ENCODE peak calls at places on chromosomes 3 and 15, in ten cellular contexts. One of them, this sample, is unnamed.

GRCh38 chr3:176950743-176951142 is 246.5 kb downstream of the TBL1XR1 start:
- DNase-seq in fibroblast of mammary gland: peak
- DNase-seq in CD4-positive, alpha-beta memory T cell: no peak
- DNase-seq in COR-L47: no peak
- DNase-seq in right cardiac atrium: no peak
- DNase-seq in stimulated activated CD8-positive, alpha-beta memory T cell treated with anti-CD3 and anti-CD28 coated beads, Interleukin-2, amount 100 ng/mL, for 48 hours: no peak
- DNase-seq in T-helper 1 cell: no peak
- DNase-seq in midbrain: no peak
- DNase-seq in colonic mucosa: no peak
- DNase-seq in naive thymus-derived CD4-positive, alpha-beta T cell: no peak
- DNase-seq in this sample: no peak

GRCh38 chr3:189771842-189772494 is 140.8 kb downstream of the TP63 start:
- DNase-seq in colonic mucosa: no peak
- DNase-seq in naive thymus-derived CD4-positive, alpha-beta T cell: no peak
- DNase-seq in CD4-positive, alpha-beta memory T cell: no peak
- DNase-seq in stimulated activated CD8-positive, alpha-beta memory T cell treated with anti-CD3 and anti-CD28 coated beads, Interleukin-2, amount 100 ng/mL, for 48 hours: no peak
- DNase-seq in COR-L47: peak
- DNase-seq in right cardiac atrium: no peak
- DNase-seq in T-helper 1 cell: no peak
- DNase-seq in fibroblast of mammary gland: peak
- DNase-seq in midbrain: no peak
- DNase-seq in this sample: no peak

GRCh38 chr3:47163023-47163989 is 607 bp downstream of the SETD2 start:
- DNase-seq in midbrain: peak
- DNase-seq in naive thymus-derived CD4-positive, alpha-beta T cell: peak
- DNase-seq in T-helper 1 cell: peak
- DNase-seq in right cardiac atrium: peak
- DNase-seq in COR-L47: peak
- DNase-seq in CD4-positive, alpha-beta memory T cell: peak
- DNase-seq in fibroblast of mammary gland: peak
- DNase-seq in colonic mucosa: peak
- DNase-seq in stimulated activated CD8-positive, alpha-beta memory T cell treated with anti-CD3 and anti-CD28 coated beads, Interleukin-2, amount 100 ng/mL, for 48 hours: peak
- DNase-seq in this sample: peak

GRCh38 chr3:182651461-182651860 is 141.8 kb upstream of the ATP11B start:
- DNase-seq in T-helper 1 cell: no peak
- DNase-seq in midbrain: no peak
- DNase-seq in fibroblast of mammary gland: no peak
- DNase-seq in naive thymus-derived CD4-positive, alpha-beta T cell: no peak
- DNase-seq in colonic mucosa: peak
- DNase-seq in stimulated activated CD8-positive, alpha-beta memory T cell treated with anti-CD3 and anti-CD28 coated beads, Interleukin-2, amount 100 ng/mL, for 48 hours: no peak
- DNase-seq in CD4-positive, alpha-beta memory T cell: no peak
- DNase-seq in COR-L47: no peak
- DNase-seq in right cardiac atrium: no peak
- DNase-seq in this sample: no peak

GRCh38 chr3:196994056-196994455 is 25.4 kb upstream of the PIGZ start:
- DNase-seq in stimulated activated CD8-positive, alpha-beta memory T cell treated with anti-CD3 and anti-CD28 coated beads, Interleukin-2, amount 100 ng/mL, for 48 hours: no peak
- DNase-seq in colonic mucosa: no peak
- DNase-seq in fibroblast of mammary gland: no peak
- DNase-seq in naive thymus-derived CD4-positive, alpha-beta T cell: no peak
- DNase-seq in COR-L47: no peak
- DNase-seq in right cardiac atrium: no peak
- DNase-seq in midbrain: no peak
- DNase-seq in CD4-positive, alpha-beta memory T cell: no peak
- DNase-seq in T-helper 1 cell: no peak
- DNase-seq in this sample: no peak

GRCh38 chr3:153855772-153856171 is 265.4 kb upstream of the ARHGEF26 start:
- DNase-seq in stimulated activated CD8-positive, alpha-beta memory T cell treated with anti-CD3 and anti-CD28 coated beads, Interleukin-2, amount 100 ng/mL, for 48 hours: no peak
- DNase-seq in T-helper 1 cell: no peak
- DNase-seq in colonic mucosa: no peak
- DNase-seq in COR-L47: no peak
- DNase-seq in fibroblast of mammary gland: no peak
- DNase-seq in midbrain: no peak
- DNase-seq in right cardiac atrium: no peak
- DNase-seq in CD4-positive, alpha-beta memory T cell: no peak
- DNase-seq in naive thymus-derived CD4-positive, alpha-beta T cell: no peak
- DNase-seq in this sample: no peak

GRCh38 chr3:48426401-48426909 is 3.4 kb downstream of the PLXNB1 start:
- DNase-seq in COR-L47: no peak
- DNase-seq in fibroblast of mammary gland: no peak
- DNase-seq in T-helper 1 cell: no peak
- DNase-seq in naive thymus-derived CD4-positive, alpha-beta T cell: no peak
- DNase-seq in CD4-positive, alpha-beta memory T cell: no peak
- DNase-seq in midbrain: peak
- DNase-seq in right cardiac atrium: peak
- DNase-seq in stimulated activated CD8-positive, alpha-beta memory T cell treated with anti-CD3 and anti-CD28 coated beads, Interleukin-2, amount 100 ng/mL, for 48 hours: no peak
- DNase-seq in colonic mucosa: no peak
- DNase-seq in this sample: peak

GRCh38 chr3:133390715-133391114 is 9.1 kb upstream of the BFSP2 start:
- DNase-seq in midbrain: no peak
- DNase-seq in CD4-positive, alpha-beta memory T cell: no peak
- DNase-seq in stimulated activated CD8-positive, alpha-beta memory T cell treated with anti-CD3 and anti-CD28 coated beads, Interleukin-2, amount 100 ng/mL, for 48 hours: no peak
- DNase-seq in COR-L47: no peak
- DNase-seq in fibroblast of mammary gland: no peak
- DNase-seq in right cardiac atrium: no peak
- DNase-seq in colonic mucosa: no peak
- DNase-seq in naive thymus-derived CD4-positive, alpha-beta T cell: no peak
- DNase-seq in T-helper 1 cell: no peak
- DNase-seq in this sample: no peak

GRCh38 chr3:108106449-108106848 is 15.6 kb upstream of the CD47 start:
- DNase-seq in COR-L47: no peak
- DNase-seq in T-helper 1 cell: no peak
- DNase-seq in naive thymus-derived CD4-positive, alpha-beta T cell: no peak
- DNase-seq in fibroblast of mammary gland: no peak
- DNase-seq in colonic mucosa: no peak
- DNase-seq in midbrain: no peak
- DNase-seq in CD4-positive, alpha-beta memory T cell: no peak
- DNase-seq in stimulated activated CD8-positive, alpha-beta memory T cell treated with anti-CD3 and anti-CD28 coated beads, Interleukin-2, amount 100 ng/mL, for 48 hours: no peak
- DNase-seq in right cardiac atrium: no peak
- DNase-seq in this sample: no peak

GRCh38 chr3:193563999-193564398 is 9.3 kb upstream of the ATP13A4 start:
- DNase-seq in fibroblast of mammary gland: no peak
- DNase-seq in right cardiac atrium: no peak
- DNase-seq in T-helper 1 cell: no peak
- DNase-seq in colonic mucosa: peak
- DNase-seq in CD4-positive, alpha-beta memory T cell: no peak
- DNase-seq in stimulated activated CD8-positive, alpha-beta memory T cell treated with anti-CD3 and anti-CD28 coated beads, Interleukin-2, amount 100 ng/mL, for 48 hours: no peak
- DNase-seq in naive thymus-derived CD4-positive, alpha-beta T cell: no peak
- DNase-seq in COR-L47: peak
- DNase-seq in midbrain: no peak
- DNase-seq in this sample: no peak

GRCh38 chr15:26178821-26179220 is 315.7 kb upstream of the ATP10A start:
- DNase-seq in T-helper 1 cell: no peak
- DNase-seq in naive thymus-derived CD4-positive, alpha-beta T cell: no peak
- DNase-seq in stimulated activated CD8-positive, alpha-beta memory T cell treated with anti-CD3 and anti-CD28 coated beads, Interleukin-2, amount 100 ng/mL, for 48 hours: no peak
- DNase-seq in colonic mucosa: no peak
- DNase-seq in fibroblast of mammary gland: no peak
- DNase-seq in COR-L47: peak
- DNase-seq in right cardiac atrium: no peak
- DNase-seq in CD4-positive, alpha-beta memory T cell: no peak
- DNase-seq in midbrain: no peak
- DNase-seq in this sample: no peak

GRCh38 chr15:95059346-95059905 is 828.1 kb downstream of the MCTP2 start:
- DNase-seq in right cardiac atrium: no peak
- DNase-seq in midbrain: no peak
- DNase-seq in stimulated activated CD8-positive, alpha-beta memory T cell treated with anti-CD3 and anti-CD28 coated beads, Interleukin-2, amount 100 ng/mL, for 48 hours: no peak
- DNase-seq in fibroblast of mammary gland: no peak
- DNase-seq in CD4-positive, alpha-beta memory T cell: no peak
- DNase-seq in naive thymus-derived CD4-positive, alpha-beta T cell: no peak
- DNase-seq in COR-L47: no peak
- DNase-seq in colonic mucosa: no peak
- DNase-seq in T-helper 1 cell: no peak
- DNase-seq in this sample: no peak

GRCh38 chr3:71784201-71784913 is 591 bp downstream of the PROK2 start:
- DNase-seq in stimulated activated CD8-positive, alpha-beta memory T cell treated with anti-CD3 and anti-CD28 coated beads, Interleukin-2, amount 100 ng/mL, for 48 hours: no peak
- DNase-seq in COR-L47: no peak
- DNase-seq in right cardiac atrium: no peak
- DNase-seq in naive thymus-derived CD4-positive, alpha-beta T cell: no peak
- DNase-seq in colonic mucosa: no peak
- DNase-seq in midbrain: no peak
- DNase-seq in T-helper 1 cell: no peak
- DNase-seq in fibroblast of mammary gland: no peak
- DNase-seq in CD4-positive, alpha-beta memory T cell: no peak
- DNase-seq in this sample: no peak

GRCh38 chr3:47394140-47394855 is 13.5 kb downstream of the PTPN23 start:
- DNase-seq in stimulated activated CD8-positive, alpha-beta memory T cell treated with anti-CD3 and anti-CD28 coated beads, Interleukin-2, amount 100 ng/mL, for 48 hours: no peak
- DNase-seq in midbrain: no peak
- DNase-seq in colonic mucosa: no peak
- DNase-seq in right cardiac atrium: no peak
- DNase-seq in COR-L47: no peak
- DNase-seq in naive thymus-derived CD4-positive, alpha-beta T cell: no peak
- DNase-seq in CD4-positive, alpha-beta memory T cell: no peak
- DNase-seq in T-helper 1 cell: no peak
- DNase-seq in fibroblast of mammary gland: no peak
- DNase-seq in this sample: no peak

GRCh38 chr3:188947401-188947982 is 224.3 kb upstream of the TPRG1 start:
- DNase-seq in fibroblast of mammary gland: peak
- DNase-seq in CD4-positive, alpha-beta memory T cell: no peak
- DNase-seq in right cardiac atrium: peak
- DNase-seq in naive thymus-derived CD4-positive, alpha-beta T cell: no peak
- DNase-seq in COR-L47: peak
- DNase-seq in T-helper 1 cell: no peak
- DNase-seq in stimulated activated CD8-positive, alpha-beta memory T cell treated with anti-CD3 and anti-CD28 coated beads, Interleukin-2, amount 100 ng/mL, for 48 hours: no peak
- DNase-seq in midbrain: peak
- DNase-seq in colonic mucosa: peak
- DNase-seq in this sample: peak

GRCh38 chr3:31251083-31251482 is 281.6 kb upstream of the STT3B start:
- DNase-seq in right cardiac atrium: no peak
- DNase-seq in naive thymus-derived CD4-positive, alpha-beta T cell: no peak
- DNase-seq in T-helper 1 cell: no peak
- DNase-seq in COR-L47: no peak
- DNase-seq in stimulated activated CD8-positive, alpha-beta memory T cell treated with anti-CD3 and anti-CD28 coated beads, Interleukin-2, amount 100 ng/mL, for 48 hours: no peak
- DNase-seq in CD4-positive, alpha-beta memory T cell: no peak
- DNase-seq in colonic mucosa: no peak
- DNase-seq in midbrain: no peak
- DNase-seq in fibroblast of mammary gland: no peak
- DNase-seq in this sample: no peak

GRCh38 chr15:62334581-62334980 is 169.5 kb upstream of the C2CD4B start:
- DNase-seq in T-helper 1 cell: no peak
- DNase-seq in stimulated activated CD8-positive, alpha-beta memory T cell treated with anti-CD3 and anti-CD28 coated beads, Interleukin-2, amount 100 ng/mL, for 48 hours: no peak
- DNase-seq in midbrain: no peak
- DNase-seq in naive thymus-derived CD4-positive, alpha-beta T cell: no peak
- DNase-seq in CD4-positive, alpha-beta memory T cell: no peak
- DNase-seq in fibroblast of mammary gland: peak
- DNase-seq in colonic mucosa: no peak
- DNase-seq in COR-L47: no peak
- DNase-seq in right cardiac atrium: no peak
- DNase-seq in this sample: no peak

GRCh38 chr3:89179355-89179997 is 72.1 kb downstream of the EPHA3 start:
- DNase-seq in T-helper 1 cell: no peak
- DNase-seq in right cardiac atrium: peak
- DNase-seq in CD4-positive, alpha-beta memory T cell: no peak
- DNase-seq in naive thymus-derived CD4-positive, alpha-beta T cell: no peak
- DNase-seq in COR-L47: no peak
- DNase-seq in stimulated activated CD8-positive, alpha-beta memory T cell treated with anti-CD3 and anti-CD28 coated beads, Interleukin-2, amount 100 ng/mL, for 48 hours: no peak
- DNase-seq in colonic mucosa: no peak
- DNase-seq in fibroblast of mammary gland: peak
- DNase-seq in midbrain: no peak
- DNase-seq in this sample: no peak

GRCh38 chr15:63203451-63204090 is 14.2 kb downstream of the RAB8B start:
- DNase-seq in stimulated activated CD8-positive, alpha-beta memory T cell treated with anti-CD3 and anti-CD28 coated beads, Interleukin-2, amount 100 ng/mL, for 48 hours: no peak
- DNase-seq in fibroblast of mammary gland: peak
- DNase-seq in colonic mucosa: no peak
- DNase-seq in COR-L47: no peak
- DNase-seq in naive thymus-derived CD4-positive, alpha-beta T cell: peak
- DNase-seq in T-helper 1 cell: no peak
- DNase-seq in CD4-positive, alpha-beta memory T cell: peak
- DNase-seq in right cardiac atrium: no peak
- DNase-seq in midbrain: no peak
- DNase-seq in this sample: no peak

GRCh38 chr3:36993326-36994283 is at the start of gene MLH1:
- DNase-seq in fibroblast of mammary gland: peak
- DNase-seq in midbrain: no peak
- DNase-seq in naive thymus-derived CD4-positive, alpha-beta T cell: peak
- DNase-seq in T-helper 1 cell: peak
- DNase-seq in colonic mucosa: peak
- DNase-seq in COR-L47: no peak
- DNase-seq in CD4-positive, alpha-beta memory T cell: peak
- DNase-seq in stimulated activated CD8-positive, alpha-beta memory T cell treated with anti-CD3 and anti-CD28 coated beads, Interleukin-2, amount 100 ng/mL, for 48 hours: peak
- DNase-seq in right cardiac atrium: peak
- DNase-seq in this sample: no peak

GRCh38 chr15:31364301-31365031 is 37.8 kb downstream of the KLF13 start:
- DNase-seq in colonic mucosa: no peak
- DNase-seq in naive thymus-derived CD4-positive, alpha-beta T cell: no peak
- DNase-seq in fibroblast of mammary gland: no peak
- DNase-seq in CD4-positive, alpha-beta memory T cell: no peak
- DNase-seq in stimulated activated CD8-positive, alpha-beta memory T cell treated with anti-CD3 and anti-CD28 coated beads, Interleukin-2, amount 100 ng/mL, for 48 hours: no peak
- DNase-seq in midbrain: no peak
- DNase-seq in T-helper 1 cell: no peak
- DNase-seq in right cardiac atrium: peak
- DNase-seq in COR-L47: peak
- DNase-seq in this sample: no peak

GRCh38 chr15:78083687-78084358 is 6.3 kb upstream of the TBC1D2B start:
- DNase-seq in right cardiac atrium: no peak
- DNase-seq in midbrain: no peak
- DNase-seq in T-helper 1 cell: no peak
- DNase-seq in stimulated activated CD8-positive, alpha-beta memory T cell treated with anti-CD3 and anti-CD28 coated beads, Interleukin-2, amount 100 ng/mL, for 48 hours: no peak
- DNase-seq in colonic mucosa: peak
- DNase-seq in fibroblast of mammary gland: no peak
- DNase-seq in COR-L47: no peak
- DNase-seq in CD4-positive, alpha-beta memory T cell: no peak
- DNase-seq in naive thymus-derived CD4-positive, alpha-beta T cell: no peak
- DNase-seq in this sample: no peak

GRCh38 chr3:189157232-189158007 is 14.4 kb upstream of the TPRG1 start:
- DNase-seq in midbrain: no peak
- DNase-seq in T-helper 1 cell: no peak
- DNase-seq in COR-L47: no peak
- DNase-seq in colonic mucosa: no peak
- DNase-seq in fibroblast of mammary gland: no peak
- DNase-seq in right cardiac atrium: no peak
- DNase-seq in naive thymus-derived CD4-positive, alpha-beta T cell: no peak
- DNase-seq in CD4-positive, alpha-beta memory T cell: no peak
- DNase-seq in stimulated activated CD8-positive, alpha-beta memory T cell treated with anti-CD3 and anti-CD28 coated beads, Interleukin-2, amount 100 ng/mL, for 48 hours: no peak
- DNase-seq in this sample: no peak

GRCh38 chr3:195612075-195612800 is 28.5 kb upstream of the APOD start:
- DNase-seq in colonic mucosa: no peak
- DNase-seq in midbrain: no peak
- DNase-seq in T-helper 1 cell: no peak
- DNase-seq in naive thymus-derived CD4-positive, alpha-beta T cell: no peak
- DNase-seq in CD4-positive, alpha-beta memory T cell: no peak
- DNase-seq in fibroblast of mammary gland: no peak
- DNase-seq in stimulated activated CD8-positive, alpha-beta memory T cell treated with anti-CD3 and anti-CD28 coated beads, Interleukin-2, amount 100 ng/mL, for 48 hours: no peak
- DNase-seq in right cardiac atrium: no peak
- DNase-seq in COR-L47: no peak
- DNase-seq in this sample: no peak

GRCh38 chr3:31941230-31941632 is 39.8 kb downstream of the OSBPL10 start:
- DNase-seq in stimulated activated CD8-positive, alpha-beta memory T cell treated with anti-CD3 and anti-CD28 coated beads, Interleukin-2, amount 100 ng/mL, for 48 hours: no peak
- DNase-seq in CD4-positive, alpha-beta memory T cell: no peak
- DNase-seq in naive thymus-derived CD4-positive, alpha-beta T cell: no peak
- DNase-seq in fibroblast of mammary gland: no peak
- DNase-seq in T-helper 1 cell: no peak
- DNase-seq in COR-L47: peak
- DNase-seq in colonic mucosa: no peak
- DNase-seq in right cardiac atrium: no peak
- DNase-seq in midbrain: no peak
- DNase-seq in this sample: no peak

GRCh38 chr3:46221368-46221767 is 13.3 kb upstream of the CCR1 start:
- DNase-seq in stimulated activated CD8-positive, alpha-beta memory T cell treated with anti-CD3 and anti-CD28 coated beads, Interleukin-2, amount 100 ng/mL, for 48 hours: no peak
- DNase-seq in COR-L47: no peak
- DNase-seq in T-helper 1 cell: no peak
- DNase-seq in naive thymus-derived CD4-positive, alpha-beta T cell: no peak
- DNase-seq in midbrain: no peak
- DNase-seq in right cardiac atrium: no peak
- DNase-seq in colonic mucosa: no peak
- DNase-seq in fibroblast of mammary gland: no peak
- DNase-seq in CD4-positive, alpha-beta memory T cell: no peak
- DNase-seq in this sample: no peak